ENCODE peak calls at places on chromosome 4, in seven cellular contexts. R, C, S, X, Y, E and U are unnamed samples.

GRCh38 chr4:114562176-114562904 is 36.3 kb upstream of the UGT8 start:
- DNase-seq in R (no peak), C (peak), S (no peak), X (no peak), Y (no peak), E (no peak), U (no peak)

GRCh38 chr4:17817027-17817426 is 6.2 kb downstream of the NCAPG start:
- DNase-seq in R (peak), C (no peak), S (no peak), X (peak), Y (peak), E (no peak), U (no peak)

GRCh38 chr4:23789765-23790164 is 100.1 kb downstream of the PPARGC1A start:
- DNase-seq in R (no peak), C (no peak), S (no peak), X (peak), Y (no peak), E (no peak), U (no peak)

GRCh38 chr4:146333187-146333894 is 119.0 kb downstream of the REELD1 start:
- DNase-seq in R (peak), C (no peak), S (no peak), X (peak), Y (peak), E (peak), U (no peak)

GRCh38 chr4:62952366-62952765 is 1456.9 kb downstream of the TECRL start:
- DNase-seq in R (no peak), C (no peak), S (no peak), X (no peak), Y (no peak), E (no peak), U (no peak)

GRCh38 chr4:147617841-147618421 is 734 bp downstream of the TMEM184C start:
- DNase-seq in R (no peak), C (no peak), S (no peak), X (no peak), Y (peak), E (no peak), U (no peak)

GRCh38 chr4:1126506-1126905 is 13.1 kb upstream of the RNF212 start:
- DNase-seq in R (no peak), C (no peak), S (no peak), X (peak), Y (no peak), E (no peak), U (no peak)

GRCh38 chr4:69115851-69116213 is 19.6 kb downstream of the UGT2B7 start:
- DNase-seq in R (no peak), C (no peak), S (no peak), X (no peak), Y (no peak), E (no peak), U (no peak)

GRCh38 chr4:122632396-122633143 is 11.7 kb upstream of the IL21 start:
- DNase-seq in R (no peak), C (no peak), S (no peak), X (no peak), Y (no peak), E (no peak), U (no peak)

GRCh38 chr4:114146947-114147618 is 167.6 kb upstream of the ARSJ start:
- DNase-seq in R (no peak), C (no peak), S (peak), X (no peak), Y (no peak), E (no peak), U (no peak)

GRCh38 chr4:101807351-101807750 is 16.8 kb downstream of the BANK1 start:
- DNase-seq in R (no peak), C (no peak), S (no peak), X (no peak), Y (no peak), E (no peak), U (no peak)

GRCh38 chr4:83639849-83640493 is 104.1 kb downstream of the GPAT3 start:
- DNase-seq in R (peak), C (peak), S (no peak), X (peak), Y (peak), E (peak), U (peak)

GRCh38 chr4:51906167-51906647 is 63.3 kb downstream of the DCUN1D4 start:
- DNase-seq in R (peak), C (no peak), S (no peak), X (no peak), Y (no peak), E (no peak), U (no peak)

GRCh38 chr4:53009824-53010223 is 147.7 kb downstream of the RASL11B start:
- DNase-seq in R (peak), C (no peak), S (no peak), X (no peak), Y (no peak), E (no peak), U (no peak)

GRCh38 chr4:188138227-188138626 is 1.0 kb upstream of the TRIML1 start:
- DNase-seq in R (no peak), C (no peak), S (no peak), X (no peak), Y (no peak), E (no peak), U (no peak)

GRCh38 chr4:30754021-30754420 is 33.9 kb downstream of the PCDH7 start:
- DNase-seq in R (no peak), C (no peak), S (no peak), X (peak), Y (peak), E (no peak), U (no peak)

GRCh38 chr4:131013226-131013625 is 1917.3 kb downstream of the C4orf33 start:
- DNase-seq in R (no peak), C (no peak), S (no peak), X (no peak), Y (no peak), E (no peak), U (no peak)

GRCh38 chr4:128570380-128570779 is 239.1 kb upstream of the JADE1 start:
- DNase-seq in R (no peak), C (no peak), S (no peak), X (peak), Y (peak), E (no peak), U (no peak)

GRCh38 chr4:13432453-13432852 is 51.7 kb downstream of the RAB28 start:
- DNase-seq in R (no peak), C (no peak), S (no peak), X (peak), Y (no peak), E (no peak), U (no peak)

GRCh38 chr4:169135776-169136175 is 125.7 kb upstream of the CBR4 start:
- DNase-seq in R (no peak), C (no peak), S (no peak), X (no peak), Y (no peak), E (no peak), U (no peak)

GRCh38 chr4:24394041-24394440 is 190.3 kb downstream of the DHX15 start:
- DNase-seq in R (no peak), C (no peak), S (no peak), X (no peak), Y (peak), E (no peak), U (no peak)

GRCh38 chr4:150212927-150213326 is 134.7 kb downstream of the DCLK2 start:
- DNase-seq in R (peak), C (no peak), S (no peak), X (no peak), Y (peak), E (no peak), U (no peak)

GRCh38 chr4:31613946-31614623 is 893.9 kb downstream of the PCDH7 start:
- DNase-seq in R (no peak), C (peak), S (no peak), X (peak), Y (no peak), E (no peak), U (peak)

GRCh38 chr4:110641218-110641617 is 18.3 kb upstream of the PITX2 start:
- DNase-seq in R (no peak), C (peak), S (no peak), X (no peak), Y (no peak), E (no peak), U (no peak)

GRCh38 chr4:166637816-166638215 is 596.5 kb downstream of the SPOCK3 start:
- DNase-seq in R (no peak), C (no peak), S (no peak), X (no peak), Y (no peak), E (no peak), U (no peak)
- TF ChIP-seq CTCF in R (no peak), C (no peak), S (no peak), X (no peak), Y (no peak), E (no peak), U (no peak)

GRCh38 chr4:6189511-6189910 is 10.8 kb downstream of the JAKMIP1 start:
- DNase-seq in R (no peak), C (peak), S (no peak), X (no peak), Y (no peak), E (no peak), U (no peak)
- TF ChIP-seq CTCF in R (no peak), C (no peak), S (no peak), X (no peak), Y (no peak), E (no peak), U (no peak)

DNA sequence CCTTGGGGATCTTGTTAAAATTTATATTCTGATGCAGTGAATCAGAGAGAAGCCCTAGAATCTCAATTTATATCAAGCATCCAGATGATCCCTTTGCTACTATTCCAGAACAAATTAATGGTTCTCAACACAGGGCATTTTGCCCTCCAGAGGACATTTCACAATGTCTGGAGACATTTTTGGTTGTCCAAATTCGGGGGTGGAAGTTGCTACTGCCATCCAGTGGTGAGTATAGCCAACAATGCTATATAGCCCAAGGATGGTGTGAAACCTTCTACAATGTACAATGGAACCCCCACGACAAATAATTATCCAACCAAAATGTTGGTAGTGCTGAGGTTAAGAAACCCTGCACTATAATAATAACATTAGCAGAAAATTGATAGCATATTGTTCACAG is 2440.0 kb downstream of the PCDH7 start:
- DNase-seq in R (peak), C (peak), S (no peak), X (peak), Y (no peak), E (peak), U (no peak)
- TF ChIP-seq CTCF in R (peak), C (peak), S (no peak), X (peak), Y (no peak), E (peak), U (peak)

DNA sequence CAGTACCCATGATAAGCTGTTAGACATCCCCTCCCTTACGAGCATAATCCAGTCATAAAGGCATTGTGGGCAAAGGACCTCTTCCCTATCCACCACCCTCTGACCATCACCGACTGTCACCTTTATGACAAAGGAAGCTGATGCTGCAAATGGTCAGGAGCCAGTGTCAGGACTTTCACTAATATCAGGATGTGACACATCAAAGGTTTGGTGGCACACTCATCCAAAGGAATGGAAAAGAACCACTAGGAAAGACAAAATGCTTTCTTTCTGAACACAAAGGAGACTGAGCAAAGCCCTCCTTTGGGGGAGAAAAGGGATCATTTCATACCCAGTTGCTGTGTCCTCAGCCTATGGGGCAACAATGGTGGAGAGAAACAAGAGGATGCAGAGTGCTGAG is 66.9 kb upstream of the PROM1 start:
- DNase-seq in R (no peak), C (no peak), S (no peak), X (no peak), Y (no peak), E (no peak), U (no peak)
- TF ChIP-seq CTCF in R (no peak), C (no peak), S (no peak), X (no peak), Y (no peak), E (no peak), U (no peak)

DNA sequence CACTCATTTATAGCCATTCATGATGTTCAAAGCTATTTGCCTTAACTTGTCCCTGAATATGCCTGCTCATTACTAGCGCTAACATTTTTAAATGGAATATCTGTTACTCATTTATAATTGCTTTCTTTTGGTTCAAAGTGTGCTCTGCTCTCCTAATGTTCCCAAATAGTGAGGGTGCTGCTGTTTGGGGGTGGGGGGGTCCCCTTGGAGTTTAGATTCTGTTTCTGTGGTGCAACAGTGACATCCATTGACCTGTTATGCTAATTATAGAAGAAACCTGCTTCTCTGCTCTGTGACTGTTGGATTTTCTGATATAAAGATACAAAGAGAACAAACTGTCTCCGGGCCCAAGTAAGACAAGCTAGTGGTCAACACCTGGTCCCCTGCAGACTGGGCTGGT is 222.4 kb downstream of the SHROOM3 start:
- DNase-seq in R (no peak), C (no peak), S (no peak), X (no peak), Y (no peak), E (no peak), U (no peak)
- TF ChIP-seq CTCF in R (no peak), C (no peak), S (no peak), X (no peak), Y (no peak), E (no peak), U (no peak)

DNA sequence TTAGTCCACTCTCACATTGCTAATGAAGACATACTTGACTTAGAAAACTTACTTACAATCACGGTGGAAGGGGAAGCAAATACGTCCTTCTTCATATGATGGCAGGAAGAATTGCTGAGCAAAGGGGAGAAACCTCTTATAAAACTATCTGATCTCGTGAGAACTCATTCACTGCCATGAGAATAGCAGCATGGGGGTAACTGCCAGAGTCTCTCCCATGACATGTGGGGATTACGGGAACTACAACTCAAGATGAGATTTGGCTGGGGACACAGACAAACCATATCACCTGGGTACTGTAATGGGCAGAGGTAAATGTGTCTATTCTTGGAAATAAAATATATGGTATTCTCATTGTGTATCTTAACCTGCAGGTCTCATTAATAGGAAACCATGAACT is 711.6 kb upstream of the GRID2 start:
- DNase-seq in R (no peak), C (no peak), S (no peak), X (no peak), Y (no peak), E (no peak), U (no peak)
- TF ChIP-seq CTCF in R (no peak), C (peak), S (no peak), X (no peak), Y (no peak), E (no peak), U (no peak)

GRCh38 chr4:2907706-2908293 is 55.4 kb downstream of the NOP14 start:
- DNase-seq in R (no peak), C (no peak), S (no peak), X (no peak), Y (no peak), E (no peak), U (no peak)

GRCh38 chr4:2908686-2909085 is 54.5 kb downstream of the NOP14 start:
- DNase-seq in R (no peak), C (no peak), S (no peak), X (no peak), Y (no peak), E (no peak), U (no peak)

GRCh38 chr4:2909583-2909982 is 53.6 kb downstream of the NOP14 start:
- DNase-seq in R (no peak), C (no peak), S (no peak), X (no peak), Y (no peak), E (no peak), U (no peak)

GRCh38 chr4:2911868-2912267 is 51.3 kb downstream of the NOP14 start:
- DNase-seq in R (no peak), C (no peak), S (no peak), X (no peak), Y (no peak), E (no peak), U (no peak)

GRCh38 chr4:2910409-2910808 is 52.8 kb downstream of the NOP14 start:
- DNase-seq in R (peak), C (peak), S (no peak), X (no peak), Y (no peak), E (no peak), U (no peak)
- TF ChIP-seq CTCF in R (peak), C (peak), S (no peak), X (peak), Y (no peak), E (no peak), U (no peak)

GRCh38 chr4:117560329-117560728 is 474.0 kb upstream of the NDST3 start:
- DNase-seq in R (no peak), C (no peak), S (no peak), X (peak), Y (peak), E (no peak), U (no peak)
- TF ChIP-seq CTCF in R (peak), C (no peak), S (no peak), X (peak), Y (no peak), E (peak), U (no peak)

DNA sequence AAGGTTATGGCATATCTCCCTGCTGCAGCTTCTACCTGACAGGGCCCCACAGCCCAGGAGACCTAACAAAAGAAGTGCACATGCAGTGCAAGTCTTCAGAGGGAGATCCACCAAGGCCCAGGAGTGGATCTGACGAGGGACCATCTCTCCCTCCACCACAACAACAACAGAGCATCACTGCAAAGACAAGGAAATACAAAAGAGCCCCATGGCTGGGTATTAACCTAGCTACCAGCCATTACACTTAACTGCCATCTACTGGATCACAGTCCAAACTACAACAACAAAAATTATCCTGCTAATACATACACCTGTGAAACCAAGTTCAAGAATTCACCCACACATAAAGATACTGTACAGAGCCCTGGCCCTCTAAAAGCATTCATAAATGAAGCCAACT is 280.2 kb upstream of the SLC7A11 start:
- DNase-seq in R (peak), C (peak), S (no peak), X (peak), Y (peak), E (no peak), U (no peak)
- TF ChIP-seq CTCF in R (peak), C (peak), S (no peak), X (peak), Y (no peak), E (peak), U (no peak)

DNA sequence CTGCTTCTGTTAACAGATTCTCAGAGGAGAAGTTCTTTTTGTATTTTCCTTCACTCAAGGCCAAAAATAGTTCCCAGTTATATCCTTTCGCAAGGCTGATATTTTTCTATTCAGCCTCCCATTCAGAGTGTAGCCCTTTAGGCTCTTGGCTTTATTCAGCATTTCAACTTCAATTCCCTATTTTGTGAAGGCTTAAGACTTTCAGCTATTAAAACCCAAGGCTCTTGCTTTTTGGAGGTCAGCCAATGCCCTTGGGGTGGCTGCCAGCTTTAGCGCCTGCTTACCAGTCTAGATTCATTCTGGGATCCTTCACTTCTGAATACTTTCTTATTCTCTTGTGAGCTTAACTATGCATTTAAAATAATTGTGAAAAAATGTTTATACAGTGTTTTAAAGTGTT is 57.3 kb upstream of the ADGRA3 start:
- DNase-seq in R (no peak), C (no peak), S (no peak), X (no peak), Y (peak), E (peak), U (no peak)
- TF ChIP-seq CTCF in R (no peak), C (no peak), S (no peak), X (no peak), Y (no peak), E (no peak), U (no peak)